ENCODE peak calls at places on chromosomes 12 and 14, in seven cellular contexts. E, B, C, P, Y, S and A are unnamed samples.

GRCh38 chr14:73295198-73295796 is 58.0 kb downstream of the PAPLN start:
- DNase-seq in E (no peak), B (peak), C (no peak), P (no peak), Y (no peak), S (no peak), A (no peak)

GRCh38 chr12:15757553-15758255 is 31.5 kb downstream of the EPS8 start:
- DNase-seq in E (no peak), B (peak), C (no peak), P (no peak), Y (no peak), S (no peak), A (no peak)

GRCh38 chr12:108787539-108787938 is 56.2 kb upstream of the CORO1C start:
- DNase-seq in E (no peak), B (no peak), C (no peak), P (no peak), Y (no peak), S (no peak), A (no peak)

GRCh38 chr14:48456051-48456450 is 780.6 kb upstream of the MDGA2 start:
- DNase-seq in E (no peak), B (no peak), C (no peak), P (no peak), Y (no peak), S (no peak), A (no peak)

GRCh38 chr14:60981626-60982455 is 796 bp downstream of the SLC38A6 start:
- DNase-seq in E (no peak), B (peak), C (no peak), P (no peak), Y (no peak), S (no peak), A (no peak)

GRCh38 chr12:87816186-87816585 is 213.0 kb downstream of the C12orf50 start:
- DNase-seq in E (no peak), B (peak), C (no peak), P (no peak), Y (no peak), S (no peak), A (no peak)

GRCh38 chr14:20602583-20602982 is 11.4 kb upstream of the RNASE12 start:
- DNase-seq in E (no peak), B (no peak), C (no peak), P (no peak), Y (no peak), S (no peak), A (no peak)

GRCh38 chr14:61710853-61711817 is 15.8 kb downstream of the HIF1A start:
- DNase-seq in E (no peak), B (peak), C (no peak), P (no peak), Y (no peak), S (no peak), A (no peak)

GRCh38 chr12:81598205-81598604 is 160.9 kb downstream of the PPFIA2 start:
- DNase-seq in E (no peak), B (no peak), C (no peak), P (no peak), Y (no peak), S (no peak), A (no peak)

GRCh38 chr12:120439646-120440247 is 1.8 kb downstream of the COX6A1 start:
- DNase-seq in E (no peak), B (peak), C (peak), P (peak), Y (peak), S (no peak), A (no peak)

GRCh38 chr14:63922696-63923421 is 70.1 kb downstream of the SYNE2 start:
- DNase-seq in E (peak), B (peak), C (peak), P (no peak), Y (peak), S (no peak), A (no peak)

GRCh38 chr12:123055281-123055766 is 74.8 kb downstream of the ARL6IP4 start:
- DNase-seq in E (no peak), B (no peak), C (no peak), P (no peak), Y (no peak), S (no peak), A (no peak)

GRCh38 chr14:33765251-33765650 is 185.6 kb downstream of the EGLN3 start:
- DNase-seq in E (no peak), B (peak), C (no peak), P (no peak), Y (no peak), S (no peak), A (no peak)

GRCh38 chr14:55847766-55848165 is 267.8 kb downstream of the KTN1 start:
- DNase-seq in E (no peak), B (peak), C (no peak), P (no peak), Y (no peak), S (no peak), A (no peak)

GRCh38 chr14:50559990-50560928 is at the start of gene ATL1:
- DNase-seq in E (peak), B (peak), C (peak), P (peak), Y (peak), S (peak), A (peak)

GRCh38 chr14:72544615-72545387 is 349.1 kb downstream of the DPF3 start:
- DNase-seq in E (no peak), B (no peak), C (no peak), P (no peak), Y (no peak), S (no peak), A (no peak)

GRCh38 chr14:102396531-102396930 is 33.8 kb downstream of the TECPR2 start:
- DNase-seq in E (no peak), B (no peak), C (no peak), P (no peak), Y (no peak), S (no peak), A (no peak)

GRCh38 chr14:41285193-41285748 is 321.4 kb upstream of the LRFN5 start:
- DNase-seq in E (no peak), B (peak), C (peak), P (no peak), Y (no peak), S (no peak), A (no peak)

GRCh38 chr14:75910048-75910447 is 71.7 kb downstream of the TGFB3 start:
- DNase-seq in E (no peak), B (no peak), C (no peak), P (no peak), Y (no peak), S (no peak), A (no peak)

GRCh38 chr14:73245401-73246325 is 8.4 kb downstream of the PAPLN start:
- DNase-seq in E (peak), B (peak), C (peak), P (no peak), Y (peak), S (no peak), A (no peak)

GRCh38 chr14:104695660-104696000 is 6.2 kb downstream of the INF2 start:
- DNase-seq in E (no peak), B (no peak), C (no peak), P (no peak), Y (no peak), S (no peak), A (no peak)

GRCh38 chr14:68040633-68041369 is 221.2 kb downstream of the RAD51B start:
- DNase-seq in E (no peak), B (no peak), C (no peak), P (no peak), Y (no peak), S (no peak), A (no peak)

GRCh38 chr14:71319646-71320045 is 412.4 kb downstream of the PCNX1 start:
- DNase-seq in E (no peak), B (peak), C (peak), P (no peak), Y (no peak), S (no peak), A (no peak)

GRCh38 chr14:63045612-63046320 is 508 bp upstream of the KCNH5 start:
- DNase-seq in E (peak), B (peak), C (peak), P (no peak), Y (no peak), S (no peak), A (no peak)

GRCh38 chr12:62767946-62768345 is 167.0 kb downstream of the PPM1H start:
- DNase-seq in E (no peak), B (no peak), C (no peak), P (no peak), Y (no peak), S (no peak), A (no peak)

GRCh38 chr12:49583361-49584094 is 15.6 kb upstream of the MCRS1 start:
- DNase-seq in E (no peak), B (peak), C (no peak), P (no peak), Y (no peak), S (no peak), A (no peak)

GRCh38 chr12:106517314-106517713 is 65.5 kb upstream of the RFX4 start:
- DNase-seq in E (no peak), B (no peak), C (no peak), P (no peak), Y (no peak), S (no peak), A (no peak)

GRCh38 chr14:50099335-50099734 is 17.0 kb downstream of the VCPKMT start:
- DNase-seq in E (no peak), B (no peak), C (no peak), P (no peak), Y (peak), S (no peak), A (no peak)

GRCh38 chr12:15164997-15165659 is 56.1 kb downstream of the RERG start:
- DNase-seq in E (no peak), B (peak), C (no peak), P (no peak), Y (no peak), S (no peak), A (peak)

GRCh38 chr12:111298583-111299436 is 70.1 kb downstream of the PHETA1 start:
- DNase-seq in E (no peak), B (peak), C (no peak), P (no peak), Y (peak), S (no peak), A (no peak)

GRCh38 chr12:26523708-26524150 is 309.3 kb downstream of the ITPR2 start:
- DNase-seq in E (peak), B (peak), C (peak), P (peak), Y (peak), S (peak), A (peak)

GRCh38 chr12:52865090-52865944 is 16.5 kb upstream of the KRT78 start:
- DNase-seq in E (peak), B (peak), C (peak), P (no peak), Y (peak), S (no peak), A (no peak)

GRCh38 chr14:96270565-96271420 is 14.8 kb downstream of the BDKRB1 start:
- DNase-seq in E (no peak), B (peak), C (no peak), P (no peak), Y (no peak), S (no peak), A (no peak)
- H3K4me3 ChIP-seq in E (no peak), B (no peak), C (no peak), P (no peak), Y (no peak), S (no peak), A (no peak)

GRCh38 chr14:22982477-22983245 is at the start of gene AJUBA:
- DNase-seq in E (peak), B (peak), C (peak), P (peak), Y (peak), S (peak), A (peak)
- TF ChIP-seq CTCF in E (no peak), B (no peak), C (no peak), P (no peak), Y (no peak), S (no peak), A (no peak)

DNA sequence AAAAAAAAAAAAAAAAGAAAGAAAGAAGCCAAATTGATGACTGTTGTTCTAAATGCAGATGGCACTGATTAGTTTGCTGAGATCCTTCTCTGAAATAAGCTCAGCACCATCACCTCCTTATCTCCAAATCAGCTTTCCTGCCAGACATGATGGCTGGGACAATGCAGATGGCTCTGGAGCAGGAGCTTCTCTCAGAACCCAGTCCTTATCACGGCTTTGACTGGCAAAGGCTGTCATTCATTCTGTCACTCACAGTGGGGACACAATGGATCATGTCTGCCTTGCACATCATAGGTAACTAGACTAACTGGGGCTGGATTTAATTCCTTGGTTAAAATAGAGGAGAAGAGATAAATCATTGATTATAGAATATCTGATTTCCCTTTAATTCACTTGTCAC is 146.3 kb downstream of the PDZRN4 start:
- DNase-seq in E (no peak), B (no peak), C (no peak), P (no peak), Y (no peak), S (no peak), A (no peak)
- H3K27ac ChIP-seq in E (no peak), B (no peak), C (no peak), P (no peak), Y (no peak), S (no peak), A (no peak)

DNA sequence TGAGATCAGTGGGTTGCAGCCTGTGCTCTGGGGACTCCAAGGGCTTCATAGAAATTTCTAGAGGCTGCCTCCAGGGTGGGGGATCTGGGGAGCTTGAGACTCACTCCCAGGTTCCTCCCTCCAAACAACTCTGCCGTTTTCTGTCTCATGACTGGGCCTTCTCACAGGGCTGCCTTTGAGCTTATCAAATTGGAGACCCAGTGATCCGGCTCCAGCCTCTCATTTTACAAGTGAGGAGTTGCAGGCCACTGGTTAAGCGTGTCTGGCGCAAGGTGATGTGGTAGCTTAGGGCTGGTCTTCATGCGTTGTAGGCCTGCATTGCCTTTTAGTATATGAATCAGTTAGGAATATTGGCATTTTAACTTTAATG is 85.9 kb downstream of the SLC25A47 start:
- DNase-seq in E (no peak), B (no peak), C (no peak), P (no peak), Y (no peak), S (no peak), A (no peak)
- H3K4me3 ChIP-seq in E (no peak), B (no peak), C (no peak), P (no peak), Y (no peak), S (no peak), A (no peak)

DNA sequence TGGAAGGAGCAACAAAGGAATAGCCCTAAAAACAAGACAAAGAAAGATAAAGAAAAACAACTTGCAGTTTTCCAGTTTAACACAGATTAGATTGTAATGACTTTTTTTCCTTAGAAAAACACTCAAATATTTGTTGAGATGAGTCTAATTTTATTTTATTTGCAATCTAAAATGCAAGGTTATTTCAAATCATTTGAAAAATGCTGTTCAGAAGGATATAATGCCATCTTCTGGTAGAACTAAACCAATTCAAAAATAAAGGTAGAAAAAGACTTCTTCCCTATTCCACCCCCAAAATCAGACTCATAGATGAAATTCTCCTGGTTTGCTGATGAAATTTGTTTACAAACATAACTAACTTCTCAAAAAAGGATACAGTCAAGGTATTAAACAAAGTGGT is 84.5 kb upstream of the TTC7B start:
- DNase-seq in E (no peak), B (peak), C (no peak), P (no peak), Y (no peak), S (no peak), A (no peak)
- TF ChIP-seq CTCF in E (no peak), B (peak), C (no peak), P (no peak), Y (no peak), S (no peak), A (no peak)

GRCh38 chr14:52399886-52400599 is 85.9 kb downstream of the PTGER2 start:
- DNase-seq in E (no peak), B (peak), C (no peak), P (no peak), Y (peak), S (no peak), A (no peak)
- H3K27ac ChIP-seq in E (no peak), B (no peak), C (no peak), P (no peak), Y (peak), S (no peak), A (no peak)

DNA sequence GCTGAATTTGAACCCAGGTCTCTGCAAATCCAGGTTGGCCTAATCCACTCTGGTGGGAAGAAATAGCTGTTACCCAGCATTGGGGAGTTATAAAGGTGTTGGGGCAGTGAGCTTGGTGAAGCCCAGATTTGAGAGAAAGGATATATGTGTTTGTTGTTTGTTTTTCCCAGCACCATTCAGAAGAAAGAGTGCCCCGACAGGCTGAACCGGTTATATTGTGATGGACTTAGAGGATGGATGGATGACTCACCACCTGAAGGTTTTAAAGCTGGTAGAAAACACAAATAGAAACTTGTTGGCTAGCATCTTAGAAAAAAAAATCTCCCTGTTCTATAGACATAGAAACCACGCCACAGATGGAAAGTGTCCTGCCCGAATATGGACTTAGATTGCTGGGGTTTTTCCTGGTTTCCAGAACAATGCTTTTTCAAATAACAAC is 404.6 kb downstream of the MED13L start:
- DNase-seq in E (no peak), B (no peak), C (peak), P (no peak), Y (peak), S (peak), A (no peak)
- H3K4me3 ChIP-seq in E (no peak), B (no peak), C (no peak), P (no peak), Y (no peak), S (no peak), A (no peak)

DNA sequence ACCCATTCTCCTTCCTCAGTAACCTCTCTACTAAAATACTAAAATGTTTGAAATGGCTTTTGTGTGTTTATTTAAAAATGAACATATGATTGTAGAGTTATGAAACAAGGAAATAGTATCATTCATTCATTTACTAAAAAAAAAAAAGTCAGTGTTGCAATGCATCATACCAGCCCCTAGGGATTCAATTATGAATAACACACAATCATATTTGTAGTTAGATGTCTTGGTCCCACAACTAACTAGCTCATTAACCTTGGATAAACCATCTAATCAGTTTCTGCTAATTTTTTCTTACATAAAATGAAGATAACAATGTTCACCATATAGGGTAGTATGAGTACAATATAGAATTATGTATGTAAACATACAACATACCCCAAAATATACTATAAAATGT is 183.2 kb downstream of the GRIN2B start:
- DNase-seq in E (no peak), B (no peak), C (no peak), P (no peak), Y (no peak), S (no peak), A (no peak)
- TF ChIP-seq CTCF in E (no peak), B (no peak), C (no peak), P (no peak), Y (no peak), S (no peak), A (no peak)

GRCh38 chr14:99040047-99040446 is 231.9 kb downstream of the BCL11B start:
- DNase-seq in E (no peak), B (no peak), C (no peak), P (no peak), Y (no peak), S (no peak), A (peak)
- H3K27ac ChIP-seq in E (no peak), B (no peak), C (no peak), P (no peak), Y (no peak), S (no peak), A (no peak)